ENCODE peak calls at places on chromosome 19, in four cellular contexts. I is effector memory CD4-positive, alpha-beta T cell; M is foreskin fibroblast; F is choroid plexus epithelial cell. P is an unnamed sample.

GRCh38 chr19:16418597-16418962 is 53.2 kb downstream of the EPS15L1 start:
- DNase-seq in F (no peak), I (no peak), M (no peak), P (no peak)

GRCh38 chr19:4403005-4403761 is 743 bp downstream of the CHAF1A start:
- DNase-seq in I (no peak), F (no peak), M (no peak), P (no peak)

GRCh38 chr19:34120846-34121639 is 51.3 kb upstream of the LSM14A start:
- DNase-seq in M (peak; percentile 37), I (peak; percentile 6), F (peak; percentile 79), P (no peak)

GRCh38 chr19:41309225-41310030 is 544 bp upstream of the CCDC97 start:
- DNase-seq in M (no peak), F (no peak), I (no peak), P (no peak)

GRCh38 chr19:16589917-16590316 is 17.7 kb upstream of the SLC35E1 start:
- DNase-seq in F (no peak), I (no peak), M (no peak), P (no peak)

GRCh38 chr19:17370026-17370587 is 7.0 kb downstream of the PLVAP start:
- DNase-seq in I (no peak), M (no peak), F (peak; percentile 84), P (no peak)

GRCh38 chr19:2663920-2664571 is 38.4 kb downstream of the GNG7 start:
- DNase-seq in F (no peak), I (no peak), M (no peak), P (no peak)

GRCh38 chr19:8304841-8305621 is 3.1 kb downstream of the CD320 start:
- DNase-seq in I (no peak), M (no peak), F (no peak), P (no peak)

GRCh38 chr19:30017172-30017571 is 75.1 kb downstream of the URI1 start:
- DNase-seq in F (no peak), M (no peak), I (no peak), P (no peak)

GRCh38 chr19:50368649-50369570 is 3.5 kb upstream of the NAPSA start:
- DNase-seq in F (peak; percentile 95), I (peak; percentile 55), M (peak; percentile 80), P (peak; percentile 44)

GRCh38 chr19:4044927-4045557 is 21.7 kb downstream of the ZBTB7A start:
- DNase-seq in M (no peak), F (no peak), I (no peak), P (no peak)

GRCh38 chr19:19661675-19662251 is 1.7 kb downstream of the ATP13A1 start:
- DNase-seq in F (no peak), I (peak; percentile 48), M (no peak), P (no peak)

GRCh38 chr19:5191091-5191490 is 149.5 kb downstream of the PTPRS start:
- DNase-seq in M (no peak), F (no peak), I (no peak), P (no peak)

GRCh38 chr19:28615546-28615916 is 597.4 kb downstream of the UQCRFS1 start:
- DNase-seq in F (no peak), M (no peak), I (no peak), P (no peak)

GRCh38 chr19:46825731-46826055 is 25.0 kb downstream of the AP2S1 start:
- DNase-seq in I (no peak), M (no peak), F (no peak), P (no peak)

GRCh38 chr19:8387688-8388611 is 2.2 kb upstream of the RAB11B start:
- DNase-seq in F (no peak), M (no peak), I (no peak), P (no peak)

GRCh38 chr19:13920940-13921744 is 15.1 kb downstream of the CC2D1A start:
- DNase-seq in I (no peak), M (peak; percentile 35), F (peak; percentile 67), P (no peak)

GRCh38 chr19:15934332-15935078 is at the start of gene CYP4F11:
- DNase-seq in F (no peak), I (no peak), M (no peak), P (no peak)

GRCh38 chr19:6464070-6464873 is at the start of gene CRB3:
- DNase-seq in F (no peak), M (no peak), I (peak; percentile 26), P (no peak)

GRCh38 chr19:5826531-5827341 is 12.8 kb downstream of the FUT6 start:
- DNase-seq in F (no peak), M (peak; percentile 12), I (no peak), P (no peak)

GRCh38 chr19:42252365-42253244 is 2.3 kb downstream of the ERF start:
- DNase-seq in M (peak; percentile 64), I (no peak), F (peak; percentile 55), P (no peak)

GRCh38 chr19:48638831-48639381 is 1.7 kb upstream of the DBP start:
- DNase-seq in F (no peak), I (no peak), M (no peak), P (no peak)
- H3K4me3 ChIP-seq in F (no peak overlapping the region), I (no peak overlapping the region), M (peak overlapping the region; percentile 89), P (no peak overlapping the region)

GRCh38 chr19:40217921-40218890 is at the start of gene TTC9B:
- DNase-seq in M (no peak), F (peak; percentile 25), I (peak; percentile 7), P (no peak)

GRCh38 chr19:40217027-40217810 is 965 bp downstream of the TTC9B start:
- DNase-seq in F (no peak), I (no peak), M (no peak), P (no peak)

GRCh38 chr19:40214936-40215335 is 3.2 kb downstream of the TTC9B start:
- DNase-seq in M (no peak), F (no peak), I (no peak), P (no peak)

GRCh38 chr19:40216013-40216776 is 2.0 kb downstream of the TTC9B start:
- DNase-seq in F (no peak), M (no peak), I (no peak), P (no peak)

DNA sequence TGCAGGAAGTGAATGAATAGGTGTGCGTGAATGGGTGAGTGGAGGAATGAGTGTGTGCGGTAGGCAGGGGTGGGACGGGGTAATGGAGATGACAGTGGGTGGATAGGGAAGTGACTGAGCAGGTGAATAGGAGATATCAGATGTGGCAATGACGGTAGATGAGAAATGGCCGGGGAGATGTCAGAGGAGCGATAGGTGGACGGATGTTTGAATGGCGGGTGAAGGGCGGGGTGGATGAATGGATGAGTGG is 1.5 kb downstream of the TTC9B start:
- DNase-seq in I (no peak), M (no peak), F (no peak), P (no peak)
- H3K4me3 ChIP-seq in I (no peak overlapping the region), M (no peak overlapping the region), F (no peak overlapping the region), P (no peak overlapping the region)

GRCh38 chr19:38211206-38211605 is 12.8 kb downstream of the DPF1 start:
- DNase-seq in F (no peak), M (no peak), I (no peak), P (no peak)

GRCh38 chr19:38209671-38210457 is 14.2 kb downstream of the DPF1 start:
- DNase-seq in M (peak; percentile 56), I (no peak), F (peak; percentile 27), P (no peak)

GRCh38 chr19:38211779-38212178 is 12.2 kb downstream of the DPF1 start:
- DNase-seq in I (no peak), M (no peak), F (no peak), P (no peak)

GRCh38 chr19:38209152-38209551 is 14.9 kb downstream of the DPF1 start:
- DNase-seq in I (no peak), F (no peak), M (no peak), P (no peak)

GRCh38 chr19:38210458-38210987 is 13.5 kb downstream of the DPF1 start:
- DNase-seq in F (peak; percentile 23), M (no peak), I (no peak), P (no peak)
- H3K4me3 ChIP-seq in F (no peak overlapping the region), M (peak overlapping the region; percentile 45), I (no peak overlapping the region), P (no peak overlapping the region)

DNA sequence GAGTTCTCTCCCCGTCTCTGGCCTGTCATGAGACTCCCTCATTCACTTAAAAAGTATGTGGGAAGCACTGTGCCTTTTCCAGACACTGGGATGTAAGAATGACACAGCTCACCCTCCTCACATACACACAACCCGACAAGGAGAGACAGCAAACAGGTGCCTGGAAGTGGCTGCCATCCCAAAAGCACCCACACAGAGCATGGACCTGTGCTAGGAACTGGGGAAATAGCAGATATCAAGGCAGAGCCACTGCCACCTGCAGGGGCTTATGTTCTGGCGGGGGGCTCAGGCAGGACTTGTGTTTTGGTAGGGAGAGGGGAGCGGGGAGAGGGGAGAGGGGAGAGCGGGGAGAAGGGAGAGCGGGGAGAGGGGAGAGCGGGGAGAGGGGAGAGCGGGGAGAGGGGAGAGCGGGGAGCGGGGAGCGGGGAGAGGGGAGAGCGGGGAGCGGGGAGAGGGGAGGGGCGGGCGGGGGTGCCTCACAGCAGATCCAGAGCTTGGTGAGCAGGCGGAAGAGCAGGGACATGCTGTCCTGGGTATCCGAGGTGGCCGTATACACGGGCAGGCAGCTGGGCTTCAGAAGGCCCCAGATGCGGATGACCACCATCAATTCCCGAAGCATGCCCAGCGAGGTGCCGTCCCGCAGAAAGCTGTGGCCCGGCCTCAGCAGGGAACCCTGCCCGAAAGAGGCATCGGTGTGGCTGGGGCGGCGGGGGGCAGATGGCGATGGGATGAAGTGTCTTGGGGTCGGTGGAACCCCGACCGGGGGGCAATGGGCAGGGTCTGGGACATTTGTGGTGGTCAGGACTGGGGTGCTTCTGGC is 12.2 kb downstream of the CFD start:
- DNase-seq in M (no peak), I (no peak), F (no peak), P (no peak)
- H3K4me3 ChIP-seq in M (no peak overlapping the region), I (peak overlapping the region; percentile 29), F (no peak overlapping the region), P (no peak overlapping the region)

P was measured in BJ.